ENCODE peak calls at places on chromosomes 13 and 19, in six cellular contexts. Q, C, R, W, L and P are unnamed samples. For H3K36me3, the result is how much of the 10 kb centered on the place peaks cover.

GRCh38 chr19:17777840-17778620 is 16.9 kb upstream of the B3GNT3 start:
- DNase-seq in W (peak), C (peak), Q (peak), R (peak), L (peak), P (peak)

GRCh38 chr19:42048992-42049391 is 21.0 kb downstream of the GRIK5 start:
- DNase-seq in L (no peak), Q (no peak), C (no peak), W (no peak), R (no peak), P (no peak)

GRCh38 chr13:78121459-78122348 is 203.1 kb upstream of the EDNRB start:
- DNase-seq in Q (peak), L (peak), R (peak), C (peak), W (peak), P (no peak)

GRCh38 chr19:23415561-23416191 is 20.4 kb upstream of the ZNF91 start:
- DNase-seq in R (peak), C (peak), L (no peak), W (no peak), Q (no peak), P (no peak)

GRCh38 chr13:75480691-75481175 is 1.2 kb downstream of the TBC1D4 start:
- DNase-seq in C (peak), Q (peak), W (peak), L (peak), R (peak), P (peak)

GRCh38 chr19:55066107-55066709 is 3.3 kb upstream of the RDH13 start:
- DNase-seq in L (no peak), Q (no peak), W (no peak), R (no peak), C (no peak), P (no peak)

GRCh38 chr13:41284512-41285288 is 21.3 kb upstream of the MTRF1 start:
- DNase-seq in W (peak), L (no peak), Q (no peak), R (no peak), C (no peak), P (peak)

GRCh38 chr19:22532388-22533310 is 101.5 kb upstream of the ZNF492 start:
- DNase-seq in L (no peak), W (no peak), R (no peak), C (peak), Q (peak), P (peak)

GRCh38 chr19:7230826-7231225 is 63.4 kb downstream of the INSR start:
- DNase-seq in L (no peak), R (no peak), C (peak), Q (peak), W (no peak), P (peak)

GRCh38 chr13:75724742-75725504 is 88.8 kb downstream of the LMO7 start:
- DNase-seq in W (no peak), C (no peak), R (no peak), Q (no peak), L (no peak), P (no peak)

GRCh38 chr19:10408511-10409291 is 5.4 kb upstream of the CDC37 start:
- DNase-seq in Q (no peak), R (no peak), C (no peak), L (peak), W (no peak), P (no peak)

GRCh38 chr19:49336482-49337266 is 1.5 kb downstream of the CD37 start:
- DNase-seq in W (no peak), C (no peak), R (no peak), L (no peak), Q (peak), P (peak)

GRCh38 chr13:81395368-81395767 is 1054.4 kb upstream of the SPRY2 start:
- DNase-seq in C (no peak), L (no peak), W (no peak), Q (no peak), R (peak), P (no peak)

GRCh38 chr13:104832265-104832664 is 1703.2 kb downstream of the EFNB2 start:
- DNase-seq in W (no peak), L (no peak), R (no peak), Q (no peak), C (no peak), P (no peak)

GRCh38 chr13:31433756-31434155 is 234.0 kb downstream of the B3GLCT start:
- DNase-seq in L (no peak), C (no peak), W (peak), R (no peak), Q (no peak), P (no peak)

GRCh38 chr19:18634612-18635290 is 2.1 kb upstream of the KLHL26 start:
- DNase-seq in C (no peak), R (no peak), Q (no peak), L (no peak), W (no peak), P (no peak)

GRCh38 chr13:35818577-35819165 is 312.5 kb downstream of the DCLK1 start:
- DNase-seq in C (no peak), L (peak), W (peak), R (peak), Q (no peak), P (no peak)

GRCh38 chr19:19487077-19488040 is 28.0 kb downstream of the TSSK6 start:
- DNase-seq in Q (no peak), C (no peak), R (no peak), L (no peak), W (no peak), P (no peak)

GRCh38 chr13:90591927-90592268 is 755.6 kb upstream of the MIR17HG start:
- DNase-seq in W (no peak), L (no peak), C (no peak), R (no peak), Q (no peak), P (no peak)

GRCh38 chr13:33262069-33262487 is 23.5 kb downstream of the STARD13 start:
- DNase-seq in R (peak), C (no peak), Q (no peak), L (no peak), W (no peak), P (no peak)

GRCh38 chr19:10892256-10892655 is 20.9 kb downstream of the CARM1 start:
- DNase-seq in Q (no peak), C (no peak), W (no peak), R (no peak), L (no peak), P (no peak)

GRCh38 chr13:110771194-110771593 is 57.7 kb downstream of the ING1 start:
- DNase-seq in R (no peak), C (no peak), W (no peak), Q (no peak), L (no peak), P (no peak)

GRCh38 chr19:33294058-33294798 is 8.1 kb downstream of the CEBPA start:
- DNase-seq in R (no peak), L (no peak), Q (no peak), C (peak), W (no peak), P (no peak)

GRCh38 chr19:54607782-54608150 is 14.3 kb downstream of the LILRA1 start:
- DNase-seq in W (no peak), L (no peak), Q (no peak), R (no peak), C (no peak), P (no peak)

GRCh38 chr19:42553292-42554045 is 25.2 kb upstream of the CEACAM1 start:
- DNase-seq in W (peak), Q (no peak), R (no peak), L (no peak), C (peak), P (no peak)

GRCh38 chr19:56147307-56147706 is 6.2 kb downstream of the ZNF444 start:
- DNase-seq in L (no peak), C (no peak), Q (no peak), R (no peak), W (no peak), P (no peak)

GRCh38 chr13:73173160-73173905 is 114.5 kb downstream of the KLF5 start:
- DNase-seq in W (no peak), Q (no peak), C (no peak), R (peak), L (no peak), P (no peak)

GRCh38 chr19:45404557-45405434 is at the start of gene PPP1R13L:
- DNase-seq in Q (peak), R (peak), C (peak), L (peak), W (peak), P (peak)

GRCh38 chr13:90232291-90232690 is 1115.2 kb upstream of the MIR17HG start:
- DNase-seq in C (no peak), W (peak), Q (no peak), R (no peak), L (no peak), P (no peak)

GRCh38 chr19:46784262-46785053 is 3.9 kb downstream of the SLC1A5 start:
- DNase-seq in L (peak), W (peak), R (peak), C (peak), Q (peak), P (peak)

GRCh38 chr19:4260605-4261191 is 13.8 kb downstream of the YJU2 start:
- DNase-seq in W (no peak), C (no peak), Q (no peak), L (no peak), R (no peak), P (no peak)

GRCh38 chr19:30001301-30001700 is 59.3 kb downstream of the URI1 start:
- DNase-seq in L (no peak), C (no peak), R (no peak), Q (no peak), W (no peak), P (no peak)

GRCh38 chr19:40279120-40279551 is 6.0 kb downstream of the AKT2 start:
- DNase-seq in C (peak), R (peak), L (no peak), Q (no peak), W (peak), P (peak)

GRCh38 chr19:45322311-45322710 is 364 bp downstream of the CKM start:
- DNase-seq in L (no peak), C (no peak), Q (no peak), W (no peak), R (no peak), P (no peak)

GRCh38 chr19:48596679-48597465 is 9.7 kb upstream of the SPACA4 start:
- DNase-seq in R (no peak), L (no peak), C (no peak), W (no peak), Q (no peak), P (no peak)

GRCh38 chr19:27676877-27677276 is 1536.1 kb downstream of the UQCRFS1 start:
- DNase-seq in W (no peak), R (no peak), Q (no peak), C (no peak), L (no peak), P (no peak)

GRCh38 chr13:110298566-110299321 is 8.2 kb downstream of the COL4A1 start:
- DNase-seq in Q (no peak), R (no peak), C (no peak), L (no peak), W (peak), P (peak)

GRCh38 chr19:46413262-46414031 is at the start of gene CCDC8:
- DNase-seq in Q (peak), C (peak), R (peak), L (no peak), W (peak), P (peak)

DNA sequence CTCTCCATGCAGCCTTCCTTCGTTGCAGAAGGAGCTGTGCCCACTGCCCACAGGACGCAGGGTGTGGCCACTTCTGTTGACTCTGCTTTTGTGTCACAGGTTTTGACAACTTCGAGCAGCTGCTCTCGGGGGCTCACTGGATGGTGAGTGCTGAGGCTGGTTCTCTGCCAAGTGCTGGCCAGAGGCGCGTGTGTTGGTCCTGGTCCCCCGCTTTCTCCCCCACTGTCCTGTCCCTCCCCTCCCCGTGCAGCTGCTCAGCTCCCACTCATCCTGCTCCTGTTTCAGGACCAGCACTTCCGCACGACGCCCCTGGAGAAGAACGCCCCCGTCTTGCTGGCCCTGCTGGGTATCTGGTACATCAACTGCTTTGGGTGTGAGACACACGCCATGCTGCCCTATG is 10.6 kb upstream of the PDCD2L start:
- DNase-seq in Q (no peak), L (no peak), R (no peak), W (no peak), C (no peak), P (no peak)
- H3K36me3 ChIP-seq in Q (under half), L (half or more), R (under half), W (half or more), C (half or more), P (under half)

DNA sequence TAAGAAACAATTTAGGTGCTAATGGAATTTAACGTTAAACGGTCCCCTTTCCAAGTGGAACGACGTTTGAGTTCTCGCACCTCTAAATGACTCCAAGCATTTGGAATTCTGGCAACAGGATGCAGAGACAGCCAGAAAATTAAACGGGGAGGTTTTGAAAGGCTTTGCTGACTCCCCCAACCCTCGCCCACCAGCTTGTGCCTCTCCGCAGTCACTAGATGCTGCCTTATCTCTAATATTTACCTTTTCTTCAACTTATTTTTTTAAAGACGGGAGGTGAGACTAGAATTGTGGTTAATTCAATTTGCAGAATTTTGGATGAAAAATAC is 2.5 kb downstream of the ZIC2 start:
- DNase-seq in Q (no peak), C (no peak), L (no peak), R (no peak), W (no peak), P (no peak)
- H3K4me3 ChIP-seq in Q (no peak), C (no peak), L (no peak), R (no peak), W (no peak), P (no peak)

GRCh38 chr13:113239986-113240385 is 30.6 kb downstream of the CUL4A start:
- DNase-seq in L (no peak), W (no peak), R (no peak), C (no peak), Q (no peak), P (no peak)
- H3K36me3 ChIP-seq in L (under half), W (half or more), R (under half), C (half or more), Q (under half), P (under half)

GRCh38 chr13:96982672-96983071 is 11.6 kb downstream of the OXGR1 start:
- DNase-seq in R (no peak), L (no peak), W (no peak), C (no peak), Q (no peak), P (no peak)

GRCh38 chr13:96988441-96988840 is 5.8 kb downstream of the OXGR1 start:
- DNase-seq in R (no peak), W (no peak), Q (no peak), L (no peak), C (no peak), P (no peak)

DNA sequence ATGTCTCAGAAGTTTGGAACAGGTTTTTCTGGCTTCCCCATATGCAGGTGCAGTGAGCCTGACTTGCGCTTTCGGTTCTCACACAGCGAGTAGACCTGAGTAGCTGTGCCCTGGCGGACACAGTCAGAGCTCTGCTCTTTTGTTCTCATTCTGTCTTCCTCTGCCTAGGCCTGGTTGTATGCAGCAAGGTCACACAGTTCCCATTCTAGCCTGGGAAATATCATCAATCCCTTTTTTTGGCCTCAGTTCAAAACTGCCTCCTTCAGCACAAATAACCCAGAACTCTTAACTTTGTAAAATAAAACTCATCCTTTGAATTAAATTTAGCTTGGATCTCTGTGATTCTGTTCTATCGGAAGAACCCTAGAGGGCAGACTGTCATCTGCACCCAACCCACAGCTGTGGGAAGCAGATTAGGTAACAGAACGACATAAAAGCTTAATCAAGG is 10.2 kb downstream of the OXGR1 start:
- DNase-seq in R (peak), L (no peak), C (no peak), W (no peak), Q (peak), P (no peak)
- H3K4me3 ChIP-seq in R (no peak), L (no peak), C (peak), W (peak), Q (no peak), P (no peak)

GRCh38 chr19:15265214-15265613 is 33.0 kb upstream of the EPHX3 start:
- DNase-seq in W (no peak), Q (no peak), R (no peak), L (no peak), C (no peak), P (no peak)
- H3K36me3 ChIP-seq in W (half or more), Q (under half), R (under half), L (half or more), C (half or more), P (under half)

GRCh38 chr19:39083599-39083982 is 577 bp upstream of the ACP7 start:
- DNase-seq in Q (no peak), L (no peak), C (no peak), R (no peak), W (no peak), P (no peak)

GRCh38 chr19:39082745-39083598 is 1.2 kb upstream of the ACP7 start:
- DNase-seq in R (no peak), L (no peak), C (no peak), W (no peak), Q (no peak), P (no peak)

GRCh38 chr19:39085392-39085791 is 1.2 kb downstream of the ACP7 start:
- DNase-seq in R (no peak), L (no peak), Q (no peak), C (no peak), W (no peak), P (no peak)

GRCh38 chr19:39084732-39085080 is 538 bp downstream of the ACP7 start:
- DNase-seq in L (no peak), R (no peak), W (no peak), C (no peak), Q (no peak), P (no peak)

DNA sequence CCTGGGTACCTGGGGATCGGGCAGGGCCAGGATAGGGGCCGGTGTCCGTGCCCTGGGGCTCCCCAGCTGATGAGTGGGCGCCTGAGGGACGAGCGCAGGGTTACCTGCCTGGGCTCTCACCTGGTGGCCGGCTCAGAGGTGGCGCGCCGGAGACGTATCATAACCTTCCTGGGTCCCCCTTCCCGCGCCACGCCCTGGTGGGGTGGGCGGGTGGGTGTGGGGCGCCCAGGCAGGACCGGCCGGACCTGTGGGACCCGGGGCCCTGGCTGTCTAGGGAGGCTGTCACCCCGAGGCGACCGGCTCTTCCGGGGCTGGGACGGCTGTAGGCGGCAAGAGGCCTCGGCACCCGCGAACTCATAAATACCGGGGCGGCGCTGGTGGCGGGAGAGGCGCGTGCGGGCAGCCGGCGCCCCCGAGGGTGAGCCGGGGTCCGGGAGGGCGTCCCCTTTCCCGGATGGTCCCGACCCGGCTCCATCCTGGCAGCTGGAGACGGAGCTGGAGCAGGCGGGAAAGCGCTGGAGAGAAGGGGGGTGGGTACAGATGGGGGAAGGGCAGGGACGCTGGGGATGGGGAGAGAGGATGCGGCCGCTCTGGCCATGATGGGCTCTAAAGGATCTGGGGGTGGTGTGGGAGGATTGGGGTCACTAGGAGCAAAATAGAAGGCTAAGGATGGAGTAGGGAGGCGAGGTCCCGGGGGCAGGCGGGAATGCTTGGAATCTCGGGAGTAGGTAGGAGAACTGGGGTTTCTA is at the start of gene ACP7:
- DNase-seq in L (no peak), Q (no peak), R (peak), W (peak), C (no peak), P (no peak)
- H3K4me3 ChIP-seq in L (no peak), Q (no peak), R (peak), W (peak), C (no peak), P (no peak)

DNA sequence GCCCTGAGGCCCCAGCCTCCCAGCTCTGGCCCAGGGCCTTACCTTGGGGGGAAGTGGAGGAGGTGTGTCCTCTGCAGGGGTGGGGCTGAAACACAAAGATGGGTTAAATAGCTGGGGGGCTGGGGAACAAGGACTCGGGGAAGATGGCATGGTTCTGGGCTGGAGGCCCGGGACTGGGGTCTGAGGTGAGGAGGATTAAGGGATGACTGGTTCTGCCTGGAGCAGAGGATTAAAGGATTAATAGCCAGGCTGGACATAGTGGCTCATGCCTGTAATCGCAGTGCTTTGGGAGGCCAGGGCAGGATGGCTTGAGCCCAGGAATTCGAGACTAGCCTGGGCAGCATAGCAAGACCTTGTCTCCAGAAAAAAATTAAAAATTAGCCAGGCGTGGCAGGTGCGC is 11.6 kb downstream of the MAP4K1 start:
- DNase-seq in L (no peak), W (no peak), Q (no peak), R (no peak), C (no peak), P (no peak)
- H3K36me3 ChIP-seq in L (half or more), W (under half), Q (under half), R (under half), C (under half), P (under half)